ENCODE peak calls at places on chromosomes 5 and 9, in ten cellular contexts. One of them, this sample, is unnamed.
A peak's percentile ranks its signal among the peaks of the same experiment; 100 is the strongest.

GRCh38 chr5:149240354-149240998 is 31.2 kb upstream of the AFAP1L1 start:
- DNase-seq in adrenal gland: no peak
- DNase-seq in fibroblast of lung: no peak
- DNase-seq in psoas muscle: peak; percentile 65
- DNase-seq in IMR-90: no peak
- DNase-seq in colonic mucosa: peak; percentile 35
- DNase-seq in right atrium auricular region: no peak
- DNase-seq in cardiac muscle cell: no peak
- DNase-seq in body of pancreas: no peak
- DNase-seq in BE2C: no peak
- DNase-seq in this sample: no peak

GRCh38 chr9:94819161-94819677 is 92.7 kb downstream of the AOPEP start:
- DNase-seq in fibroblast of lung: peak; percentile 21
- DNase-seq in colonic mucosa: no peak
- DNase-seq in IMR-90: no peak
- DNase-seq in cardiac muscle cell: no peak
- DNase-seq in psoas muscle: no peak
- DNase-seq in adrenal gland: no peak
- DNase-seq in BE2C: no peak
- DNase-seq in right atrium auricular region: no peak
- DNase-seq in body of pancreas: no peak
- DNase-seq in this sample: no peak

GRCh38 chr9:85897853-85898252 is 43.1 kb upstream of the NAA35 start:
- DNase-seq in colonic mucosa: no peak
- DNase-seq in right atrium auricular region: no peak
- DNase-seq in cardiac muscle cell: no peak
- DNase-seq in fibroblast of lung: no peak
- DNase-seq in body of pancreas: no peak
- DNase-seq in adrenal gland: no peak
- DNase-seq in BE2C: no peak
- DNase-seq in IMR-90: no peak
- DNase-seq in psoas muscle: no peak
- DNase-seq in this sample: no peak

GRCh38 chr9:100167176-100167575 is 68.1 kb downstream of the INVS start:
- DNase-seq in adrenal gland: no peak
- DNase-seq in colonic mucosa: no peak
- DNase-seq in body of pancreas: no peak
- DNase-seq in cardiac muscle cell: no peak
- DNase-seq in BE2C: no peak
- DNase-seq in fibroblast of lung: no peak
- DNase-seq in right atrium auricular region: no peak
- DNase-seq in psoas muscle: no peak
- DNase-seq in IMR-90: peak; percentile 26
- DNase-seq in this sample: no peak

GRCh38 chr5:78803386-78803785 is 154.8 kb upstream of the LHFPL2 start:
- DNase-seq in psoas muscle: peak; percentile 84
- DNase-seq in BE2C: peak; percentile 55
- DNase-seq in body of pancreas: peak; percentile 40
- DNase-seq in right atrium auricular region: peak; percentile 88
- DNase-seq in fibroblast of lung: peak; percentile 82
- DNase-seq in IMR-90: no peak
- DNase-seq in cardiac muscle cell: no peak
- DNase-seq in adrenal gland: peak; percentile 22
- DNase-seq in colonic mucosa: peak; percentile 33
- DNase-seq in this sample: peak; percentile 55

GRCh38 chr9:114304416-114305188 is 18.3 kb upstream of the ORM1 start:
- DNase-seq in body of pancreas: no peak
- DNase-seq in BE2C: no peak
- DNase-seq in right atrium auricular region: no peak
- DNase-seq in psoas muscle: no peak
- DNase-seq in colonic mucosa: peak; percentile 15
- DNase-seq in adrenal gland: peak; percentile 6
- DNase-seq in fibroblast of lung: no peak
- DNase-seq in cardiac muscle cell: no peak
- DNase-seq in IMR-90: no peak
- DNase-seq in this sample: peak; percentile 30

GRCh38 chr5:115100556-115100955 is 69.2 kb downstream of the TRIM36 start:
- DNase-seq in colonic mucosa: peak; percentile 33
- DNase-seq in adrenal gland: peak; percentile 77
- DNase-seq in fibroblast of lung: peak; percentile 21
- DNase-seq in psoas muscle: no peak
- DNase-seq in IMR-90: no peak
- DNase-seq in BE2C: peak; percentile 19
- DNase-seq in cardiac muscle cell: no peak
- DNase-seq in body of pancreas: no peak
- DNase-seq in right atrium auricular region: no peak
- DNase-seq in this sample: no peak

GRCh38 chr9:123710299-123710698 is 219.6 kb downstream of the DENND1A start:
- DNase-seq in right atrium auricular region: no peak
- DNase-seq in adrenal gland: no peak
- DNase-seq in colonic mucosa: no peak
- DNase-seq in body of pancreas: no peak
- DNase-seq in IMR-90: peak; percentile 95
- DNase-seq in fibroblast of lung: peak; percentile 53
- DNase-seq in psoas muscle: no peak
- DNase-seq in BE2C: no peak
- DNase-seq in cardiac muscle cell: no peak
- DNase-seq in this sample: no peak

GRCh38 chr9:77663754-77664153 is 15.6 kb upstream of the GNA14 start:
- DNase-seq in right atrium auricular region: no peak
- DNase-seq in fibroblast of lung: peak; percentile 45
- DNase-seq in psoas muscle: no peak
- DNase-seq in adrenal gland: peak; percentile 22
- DNase-seq in body of pancreas: peak; percentile 46
- DNase-seq in BE2C: no peak
- DNase-seq in colonic mucosa: peak; percentile 50
- DNase-seq in IMR-90: peak; percentile 16
- DNase-seq in cardiac muscle cell: no peak
- DNase-seq in this sample: no peak

GRCh38 chr5:38603691-38604090 is 47.2 kb upstream of the LIFR start:
- DNase-seq in fibroblast of lung: peak; percentile 53
- DNase-seq in BE2C: no peak
- DNase-seq in cardiac muscle cell: no peak
- DNase-seq in colonic mucosa: no peak
- DNase-seq in adrenal gland: no peak
- DNase-seq in body of pancreas: no peak
- DNase-seq in right atrium auricular region: no peak
- DNase-seq in psoas muscle: no peak
- DNase-seq in IMR-90: peak; percentile 40
- DNase-seq in this sample: no peak

GRCh38 chr5:59724482-59725392 is 168.8 kb downstream of the PDE4D start:
- DNase-seq in body of pancreas: peak; percentile 23
- DNase-seq in fibroblast of lung: peak; percentile 70
- DNase-seq in colonic mucosa: peak; percentile 55
- DNase-seq in psoas muscle: no peak
- DNase-seq in IMR-90: peak; percentile 36
- DNase-seq in adrenal gland: no peak
- DNase-seq in BE2C: peak; percentile 71
- DNase-seq in cardiac muscle cell: peak; percentile 60
- DNase-seq in right atrium auricular region: no peak
- DNase-seq in this sample: no peak

GRCh38 chr5:96868603-96869371 is 7.5 kb upstream of the ERAP2 start:
- DNase-seq in IMR-90: peak; percentile 82
- DNase-seq in BE2C: peak; percentile 17
- DNase-seq in cardiac muscle cell: peak; percentile 70
- DNase-seq in colonic mucosa: no peak
- DNase-seq in psoas muscle: no peak
- DNase-seq in fibroblast of lung: peak; percentile 86
- DNase-seq in right atrium auricular region: no peak
- DNase-seq in body of pancreas: peak; percentile 26
- DNase-seq in adrenal gland: no peak
- DNase-seq in this sample: no peak

GRCh38 chr9:107749787-107750444 is 260.3 kb upstream of the KLF4 start:
- DNase-seq in adrenal gland: peak; percentile 97
- DNase-seq in psoas muscle: peak; percentile 95
- DNase-seq in body of pancreas: peak; percentile 68
- DNase-seq in cardiac muscle cell: no peak
- DNase-seq in colonic mucosa: peak; percentile 80
- DNase-seq in BE2C: peak; percentile 14
- DNase-seq in right atrium auricular region: peak; percentile 96
- DNase-seq in IMR-90: peak; percentile 96
- DNase-seq in fibroblast of lung: peak; percentile 97
- DNase-seq in this sample: peak; percentile 62

GRCh38 chr9:33682551-33682950 is 112.8 kb upstream of the PRSS3 start:
- DNase-seq in adrenal gland: no peak
- DNase-seq in fibroblast of lung: no peak
- DNase-seq in colonic mucosa: no peak
- DNase-seq in right atrium auricular region: no peak
- DNase-seq in psoas muscle: no peak
- DNase-seq in IMR-90: no peak
- DNase-seq in body of pancreas: no peak
- DNase-seq in cardiac muscle cell: no peak
- DNase-seq in BE2C: no peak
- DNase-seq in this sample: no peak

GRCh38 chr5:150075233-150075632 is 11.1 kb downstream of the CSF1R start:
- DNase-seq in cardiac muscle cell: no peak
- DNase-seq in right atrium auricular region: peak; percentile 26
- DNase-seq in colonic mucosa: peak; percentile 5
- DNase-seq in body of pancreas: no peak
- DNase-seq in fibroblast of lung: no peak
- DNase-seq in BE2C: no peak
- DNase-seq in adrenal gland: no peak
- DNase-seq in psoas muscle: no peak
- DNase-seq in IMR-90: no peak
- DNase-seq in this sample: no peak

GRCh38 chr5:79318935-79319614 is 83.1 kb downstream of the JMY start:
- DNase-seq in IMR-90: peak; percentile 99
- DNase-seq in right atrium auricular region: no peak
- DNase-seq in BE2C: no peak
- DNase-seq in fibroblast of lung: peak; percentile 96
- DNase-seq in body of pancreas: no peak
- DNase-seq in adrenal gland: no peak
- DNase-seq in psoas muscle: no peak
- DNase-seq in cardiac muscle cell: no peak
- DNase-seq in colonic mucosa: no peak
- DNase-seq in this sample: no peak

GRCh38 chr9:109975574-109976327 is 195.8 kb downstream of the PALM2AKAP2 start:
- DNase-seq in cardiac muscle cell: no peak
- DNase-seq in adrenal gland: no peak
- DNase-seq in body of pancreas: no peak
- DNase-seq in BE2C: no peak
- DNase-seq in IMR-90: peak; percentile 91
- DNase-seq in psoas muscle: no peak
- DNase-seq in right atrium auricular region: no peak
- DNase-seq in fibroblast of lung: peak; percentile 84
- DNase-seq in colonic mucosa: no peak
- DNase-seq in this sample: no peak

GRCh38 chr5:169300468-169301385 is at the start of gene SLIT3:
- DNase-seq in psoas muscle: peak; percentile 78
- DNase-seq in BE2C: peak; percentile 84
- DNase-seq in colonic mucosa: peak; percentile 48
- DNase-seq in cardiac muscle cell: peak; percentile 93
- DNase-seq in right atrium auricular region: peak; percentile 86
- DNase-seq in adrenal gland: peak; percentile 74
- DNase-seq in IMR-90: peak; percentile 47
- DNase-seq in fibroblast of lung: peak; percentile 70
- DNase-seq in body of pancreas: peak; percentile 47
- DNase-seq in this sample: no peak

GRCh38 chr9:134359493-134360179 is 33.4 kb downstream of the RXRA start:
- DNase-seq in IMR-90: no peak
- DNase-seq in body of pancreas: no peak
- DNase-seq in right atrium auricular region: no peak
- DNase-seq in psoas muscle: no peak
- DNase-seq in adrenal gland: no peak
- DNase-seq in cardiac muscle cell: no peak
- DNase-seq in colonic mucosa: no peak
- DNase-seq in fibroblast of lung: no peak
- DNase-seq in BE2C: no peak
- DNase-seq in this sample: no peak
- H3K4me1 ChIP-seq in IMR-90: peaks cover 8% of the 10 kb centered on the region
- H3K4me1 ChIP-seq in body of pancreas: peaks cover 82% of the 10 kb centered on the region
- H3K4me1 ChIP-seq in right atrium auricular region: no peaks in the 10 kb centered on the region
- H3K4me1 ChIP-seq in psoas muscle: peaks cover 91% of the 10 kb centered on the region
- H3K4me1 ChIP-seq in adrenal gland: peaks cover 37% of the 10 kb centered on the region
- H3K4me1 ChIP-seq in cardiac muscle cell: peaks cover 23% of the 10 kb centered on the region
- H3K4me1 ChIP-seq in colonic mucosa: peaks cover 38% of the 10 kb centered on the region
- H3K4me1 ChIP-seq in fibroblast of lung: no peaks in the 10 kb centered on the region
- H3K4me1 ChIP-seq in BE2C: peaks cover 39% of the 10 kb centered on the region
- H3K4me1 ChIP-seq in this sample: no peaks in the 10 kb centered on the region

GRCh38 chr9:3282365-3282764 is 243.4 kb downstream of the RFX3 start:
- DNase-seq in body of pancreas: no peak
- DNase-seq in IMR-90: no peak
- DNase-seq in cardiac muscle cell: peak; percentile 14
- DNase-seq in adrenal gland: no peak
- DNase-seq in right atrium auricular region: no peak
- DNase-seq in colonic mucosa: no peak
- DNase-seq in psoas muscle: no peak
- DNase-seq in fibroblast of lung: no peak
- DNase-seq in BE2C: no peak
- DNase-seq in this sample: no peak
- TF ChIP-seq CTCF in body of pancreas: no peak
- TF ChIP-seq CTCF in IMR-90: no peak
- TF ChIP-seq CTCF in cardiac muscle cell: no peak
- TF ChIP-seq CTCF in adrenal gland: no peak
- TF ChIP-seq CTCF in right atrium auricular region: no peak
- TF ChIP-seq CTCF in colonic mucosa: no peak
- TF ChIP-seq CTCF in psoas muscle: no peak
- TF ChIP-seq CTCF in fibroblast of lung: no peak
- TF ChIP-seq CTCF in BE2C: no peak
- TF ChIP-seq CTCF in this sample: no peak

DNA sequence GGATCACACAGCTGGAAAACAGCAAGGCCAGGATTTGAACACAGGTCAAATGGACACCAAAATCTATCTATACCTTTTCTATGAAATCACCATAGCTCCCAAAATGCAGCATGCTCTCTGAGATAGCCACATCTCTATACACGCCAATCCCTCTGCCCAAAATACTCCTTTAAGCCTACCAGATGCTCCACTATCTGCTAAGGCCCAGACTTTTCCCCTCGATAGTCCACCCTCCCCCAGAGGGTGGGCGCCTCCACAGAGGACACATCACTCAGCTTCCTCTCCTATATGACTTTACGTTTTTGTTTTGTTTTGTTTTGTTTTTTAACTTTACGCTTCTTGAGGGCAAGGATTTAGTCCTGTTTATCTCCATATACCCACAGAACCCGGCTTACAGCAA is 46.8 kb downstream of the MTMR12 start:
- DNase-seq in psoas muscle: no peak
- DNase-seq in BE2C: no peak
- DNase-seq in cardiac muscle cell: no peak
- DNase-seq in right atrium auricular region: no peak
- DNase-seq in adrenal gland: no peak
- DNase-seq in IMR-90: no peak
- DNase-seq in colonic mucosa: no peak
- DNase-seq in fibroblast of lung: no peak
- DNase-seq in body of pancreas: no peak
- DNase-seq in this sample: no peak
- H3K36me3 ChIP-seq in psoas muscle: peaks cover 91% of the 10 kb centered on the region
- H3K36me3 ChIP-seq in BE2C: peaks cover 45% of the 10 kb centered on the region
- H3K36me3 ChIP-seq in cardiac muscle cell: peaks cover 23% of the 10 kb centered on the region
- H3K36me3 ChIP-seq in right atrium auricular region: peaks cover 62% of the 10 kb centered on the region
- H3K36me3 ChIP-seq in adrenal gland: peaks cover 60% of the 10 kb centered on the region
- H3K36me3 ChIP-seq in IMR-90: peaks cover 15% of the 10 kb centered on the region
- H3K36me3 ChIP-seq in colonic mucosa: peaks cover 8% of the 10 kb centered on the region
- H3K36me3 ChIP-seq in fibroblast of lung: no peaks in the 10 kb centered on the region
- H3K36me3 ChIP-seq in body of pancreas: peaks cover 46% of the 10 kb centered on the region
- H3K36me3 ChIP-seq in this sample: peaks cover 97% of the 10 kb centered on the region

DNA sequence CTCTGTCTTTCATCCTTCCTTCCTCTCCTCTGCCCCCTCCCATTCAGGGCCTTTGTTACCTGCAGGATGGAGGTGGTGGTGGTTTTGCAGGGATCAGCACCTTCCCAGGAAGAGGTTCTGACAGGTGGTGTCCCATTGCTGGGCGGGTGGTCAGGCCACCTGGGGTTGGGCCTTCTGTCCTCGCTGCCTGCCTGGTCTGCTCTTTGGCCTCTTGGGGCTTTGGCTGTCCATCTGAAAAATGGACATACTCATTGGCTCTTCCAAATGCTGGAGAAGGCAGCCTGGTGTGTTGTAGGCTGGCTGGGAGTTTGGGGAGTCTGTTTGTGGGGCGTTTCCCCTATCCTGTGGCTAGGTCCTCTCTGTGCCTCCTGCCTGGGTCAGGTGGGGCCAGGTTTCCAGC is 4.3 kb downstream of the RXRA start:
- DNase-seq in fibroblast of lung: no peak
- DNase-seq in colonic mucosa: no peak
- DNase-seq in cardiac muscle cell: no peak
- DNase-seq in IMR-90: no peak
- DNase-seq in BE2C: no peak
- DNase-seq in adrenal gland: peak; percentile 17
- DNase-seq in psoas muscle: peak; percentile 48
- DNase-seq in right atrium auricular region: no peak
- DNase-seq in body of pancreas: no peak
- DNase-seq in this sample: no peak
- H3K4me1 ChIP-seq in fibroblast of lung: peaks cover 24% of the 10 kb centered on the region
- H3K4me1 ChIP-seq in colonic mucosa: peaks cover 45% of the 10 kb centered on the region
- H3K4me1 ChIP-seq in cardiac muscle cell: peaks cover 38% of the 10 kb centered on the region
- H3K4me1 ChIP-seq in IMR-90: peaks cover 51% of the 10 kb centered on the region
- H3K4me1 ChIP-seq in BE2C: peaks cover 29% of the 10 kb centered on the region
- H3K4me1 ChIP-seq in adrenal gland: peaks cover 74% of the 10 kb centered on the region
- H3K4me1 ChIP-seq in psoas muscle: peaks cover 73% of the 10 kb centered on the region
- H3K4me1 ChIP-seq in right atrium auricular region: no peaks in the 10 kb centered on the region
- H3K4me1 ChIP-seq in body of pancreas: peaks cover 84% of the 10 kb centered on the region
- H3K4me1 ChIP-seq in this sample: peaks cover 10% of the 10 kb centered on the region

This sample was measured in Peyer's patch.